ENCODE peak calls at places on chromosomes 13 and 19, in seven cellular contexts. I is Right ventricle myocardium superior; V is NCI-H345; N is ACHN; A is activated CD4-positive, alpha-beta memory T cell treated with anti-CD3 and anti-CD28 coated beads for 36 hours; P is Ammon's horn; G is dorsolateral prefrontal cortex. Y is an unnamed sample.

GRCh38 chr19:55113570-55114039 is 3.8 kb downstream of the PPP1R12C start:
- DNase-seq in G (no peak), A (no peak), P (peak), V (no peak), I (peak), N (peak), Y (no peak)

GRCh38 chr19:11692127-11692790 is 46.5 kb downstream of the ZNF823 start:
- DNase-seq in P (no peak), V (no peak), A (no peak), G (no peak), N (no peak), I (no peak), Y (no peak)

GRCh38 chr13:76903544-76904162 is 17.4 kb upstream of the KCTD12 start:
- DNase-seq in A (peak), P (peak), N (peak), G (peak), V (peak), I (peak), Y (peak)

GRCh38 chr19:947707-948533 is 22.1 kb downstream of the ARID3A start:
- DNase-seq in N (no peak), G (no peak), V (no peak), I (peak), A (no peak), P (peak), Y (no peak)

GRCh38 chr13:113350938-113351335 is 13.0 kb downstream of the GRTP1 start:
- DNase-seq in A (no peak), I (no peak), N (no peak), V (no peak), P (no peak), G (no peak), Y (no peak)

GRCh38 chr19:10089801-10090375 is 3.8 kb downstream of the SHFL start:
- DNase-seq in A (no peak), I (no peak), N (no peak), G (no peak), P (no peak), V (no peak), Y (no peak)

GRCh38 chr13:81540777-81541176 is 1199.9 kb upstream of the SPRY2 start:
- DNase-seq in A (no peak), N (peak), V (no peak), I (no peak), G (no peak), P (no peak), Y (no peak)

GRCh38 chr13:93307166-93307565 is 80.6 kb downstream of the GPC6 start:
- DNase-seq in V (no peak), N (no peak), I (no peak), G (no peak), A (no peak), P (no peak), Y (no peak)

GRCh38 chr13:85771856-85772255 is 27.4 kb downstream of the SLITRK6 start:
- DNase-seq in A (no peak), G (no peak), V (no peak), I (no peak), N (no peak), P (no peak), Y (no peak)

GRCh38 chr19:38740252-38740592 is 4.1 kb downstream of the CAPN12 start:
- DNase-seq in N (no peak), G (no peak), V (no peak), A (no peak), I (no peak), P (no peak), Y (no peak)

GRCh38 chr19:44960906-44961734 is 5.9 kb downstream of the CLPTM1 start:
- DNase-seq in N (no peak), P (no peak), A (no peak), G (no peak), I (no peak), V (no peak), Y (no peak)

GRCh38 chr19:10916602-10917001 is 11.8 kb downstream of the YIPF2 start:
- DNase-seq in V (no peak), N (no peak), P (no peak), A (no peak), G (no peak), I (no peak), Y (no peak)

GRCh38 chr19:42290523-42291436 is 11.2 kb upstream of the PRR19 start:
- DNase-seq in I (no peak), P (no peak), A (peak), V (no peak), G (no peak), N (peak), Y (no peak)

GRCh38 chr13:41613984-41614581 is 156.7 kb downstream of the RGCC start:
- DNase-seq in A (no peak), N (no peak), I (peak), V (no peak), P (peak), G (no peak), Y (peak)

GRCh38 chr19:18290250-18291018 is 9.0 kb upstream of the JUND start:
- DNase-seq in I (peak), G (no peak), N (no peak), V (no peak), A (peak), P (no peak), Y (no peak)

GRCh38 chr19:49210108-49210900 is 52.7 kb downstream of the TRPM4 start:
- DNase-seq in N (no peak), A (peak), I (peak), G (no peak), V (no peak), P (no peak), Y (no peak)

GRCh38 chr13:107057028-107057427 is 489.1 kb upstream of the ARGLU1 start:
- DNase-seq in G (no peak), A (no peak), P (no peak), N (no peak), I (no peak), V (no peak), Y (no peak)

GRCh38 chr13:52969373-52969772 is 59.2 kb upstream of the OLFM4 start:
- DNase-seq in A (no peak), V (no peak), N (no peak), G (no peak), I (no peak), P (peak), Y (no peak)

GRCh38 chr19:48413879-48414623 is 20.6 kb downstream of the GRIN2D start:
- DNase-seq in I (no peak), N (peak), P (no peak), G (no peak), V (no peak), A (no peak), Y (no peak)

GRCh38 chr13:95553614-95554385 is 1.3 kb downstream of the CLDN10 start:
- DNase-seq in V (peak), A (no peak), P (no peak), G (no peak), I (no peak), N (no peak), Y (no peak)

GRCh38 chr13:50393641-50394040 is 378.4 kb downstream of the KCNRG start:
- DNase-seq in I (no peak), P (peak), V (no peak), G (no peak), N (no peak), A (no peak), Y (no peak)

GRCh38 chr19:46639356-46640061 is 3.5 kb upstream of the GNG8 start:
- DNase-seq in A (peak), G (no peak), N (peak), V (no peak), P (no peak), I (peak), Y (no peak)

GRCh38 chr19:46296722-46297431 is at the start of gene HIF3A:
- DNase-seq in V (peak), P (peak), I (peak), N (no peak), G (peak), A (no peak), Y (no peak)

GRCh38 chr19:35013047-35013819 is 13.1 kb downstream of the GRAMD1A start:
- DNase-seq in A (peak), N (peak), G (peak), P (peak), I (peak), V (peak), Y (no peak)

GRCh38 chr13:110323172-110323851 is 16.2 kb downstream of the COL4A2 start:
- DNase-seq in V (no peak), P (no peak), I (no peak), N (peak), G (no peak), A (no peak), Y (no peak)

GRCh38 chr19:4064551-4065260 is 2.0 kb downstream of the ZBTB7A start:
- DNase-seq in P (peak), I (peak), V (peak), A (peak), N (peak), G (no peak), Y (no peak)

GRCh38 chr19:31334101-31334848 is 15.0 kb downstream of the TSHZ3 start:
- DNase-seq in P (no peak), V (no peak), N (no peak), G (no peak), I (no peak), A (no peak), Y (no peak)

GRCh38 chr19:13459351-13459750 is 46.9 kb downstream of the CACNA1A start:
- DNase-seq in A (no peak), G (peak), I (no peak), V (peak), P (peak), N (no peak), Y (no peak)

GRCh38 chr13:97834255-97834654 is 119.2 kb upstream of the IPO5 start:
- DNase-seq in G (no peak), A (no peak), N (no peak), P (no peak), I (no peak), V (no peak), Y (no peak)